ENCODE peak calls at places on chromosomes 3 and 15, in four cellular contexts. C is pancreas, J is HuH-7, Y is NCI-H446. X is an unnamed sample.

GRCh38 chr15:89372069-89373033 is 37.7 kb upstream of the POLG start:
- DNase-seq in C (no peak), J (no peak), Y (no peak), X (no peak)

GRCh38 chr15:62894322-62895085 is 148.0 kb upstream of the TPM1 start:
- DNase-seq in C (no peak), J (no peak), Y (no peak), X (no peak)

GRCh38 chr3:50322386-50323091 is at the start of gene HYAL2:
- DNase-seq in C (peak; percentile 79), J (no peak), Y (no peak), X (no peak)

GRCh38 chr3:148344522-148344921 is 353.2 kb upstream of the AGTR1 start:
- DNase-seq in C (no peak), J (no peak), Y (no peak), X (no peak)

GRCh38 chr15:94416829-94417228 is 185.5 kb downstream of the MCTP2 start:
- DNase-seq in C (no peak), J (no peak), Y (no peak), X (no peak)

GRCh38 chr3:128481438-128481942 is 11.5 kb downstream of the GATA2 start:
- DNase-seq in C (no peak), J (no peak), Y (peak; percentile 17), X (no peak)

GRCh38 chr3:24220859-24221657 is 273.6 kb downstream of the THRB start:
- DNase-seq in C (no peak), J (no peak), Y (peak; percentile 58), X (no peak)

GRCh38 chr15:80885180-80885579 is 104.4 kb downstream of the MESD start:
- DNase-seq in C (no peak), J (no peak), Y (no peak), X (no peak)

GRCh38 chr3:112010631-112011030 is 11.9 kb downstream of the TAGLN3 start:
- DNase-seq in C (no peak), J (no peak), Y (peak; percentile 54), X (no peak)

GRCh38 chr3:12750658-12751071 is 8.4 kb downstream of the TMEM40 start:
- DNase-seq in C (no peak), J (no peak), Y (peak; percentile 40), X (no peak)

GRCh38 chr3:122825460-122825859 is 30.6 kb downstream of the SLC49A4 start:
- DNase-seq in C (no peak), J (no peak), Y (no peak), X (no peak)

GRCh38 chr3:10770547-10770946 is 45.5 kb upstream of the SLC6A11 start:
- DNase-seq in C (no peak), J (no peak), Y (no peak), X (no peak)

GRCh38 chr3:191961036-191961435 is 500.1 kb downstream of the PYDC2 start:
- DNase-seq in C (no peak), J (no peak), Y (no peak), X (no peak)

GRCh38 chr15:72197460-72198409 is at the start of gene GRAMD2A:
- DNase-seq in C (peak; percentile 68), J (peak; percentile 90), Y (no peak), X (no peak)

GRCh38 chr3:152322756-152323155 is 54.0 kb downstream of the MBNL1 start:
- DNase-seq in C (no peak), J (no peak), Y (no peak), X (no peak)

GRCh38 chr3:10363935-10364334 is 43.0 kb upstream of the SEC13 start:
- DNase-seq in C (no peak), J (no peak), Y (no peak), X (no peak)

GRCh38 chr3:23549148-23549910 is 256.4 kb upstream of the UBE2E1 start:
- DNase-seq in C (no peak), J (no peak), Y (no peak), X (no peak)

X was measured in T-cell.